ENCODE peak calls at places on chromosome 3, in five cellular contexts. One of them, this sample, is unnamed.

GRCh38 chr3:33467786-33468185 is 27.6 kb upstream of the UBP1 start:
- DNase-seq in H9: peak
- DNase-seq in mesenchymal stem cell: no peak
- DNase-seq in neuronal stem cell: no peak
- DNase-seq in H1: no peak
- DNase-seq in this sample: no peak

GRCh38 chr3:128222771-128223386 is 69.6 kb downstream of the EEFSEC start:
- DNase-seq in H1: no peak
- DNase-seq in mesenchymal stem cell: no peak
- DNase-seq in neuronal stem cell: no peak
- DNase-seq in H9: no peak
- DNase-seq in this sample: peak

GRCh38 chr3:182111967-182112366 is 400.2 kb downstream of the SOX2 start:
- DNase-seq in mesenchymal stem cell: no peak
- DNase-seq in H9: no peak
- DNase-seq in H1: no peak
- DNase-seq in neuronal stem cell: no peak
- DNase-seq in this sample: no peak

GRCh38 chr3:158451405-158452045 is 119.5 kb upstream of the MLF1 start:
- DNase-seq in mesenchymal stem cell: no peak
- DNase-seq in H1: no peak
- DNase-seq in neuronal stem cell: no peak
- DNase-seq in H9: no peak
- DNase-seq in this sample: no peak

GRCh38 chr3:99895706-99896441 is 78.2 kb downstream of the CMSS1 start:
- DNase-seq in neuronal stem cell: no peak
- DNase-seq in mesenchymal stem cell: peak
- DNase-seq in H9: no peak
- DNase-seq in H1: no peak
- DNase-seq in this sample: peak

GRCh38 chr3:183249006-183249718 is 3.9 kb upstream of the B3GNT5 start:
- DNase-seq in mesenchymal stem cell: no peak
- DNase-seq in neuronal stem cell: no peak
- DNase-seq in H1: no peak
- DNase-seq in H9: no peak
- DNase-seq in this sample: no peak

GRCh38 chr3:130905551-130905950 is 11.7 kb downstream of the ATP2C1 start:
- DNase-seq in neuronal stem cell: no peak
- DNase-seq in mesenchymal stem cell: peak
- DNase-seq in H9: no peak
- DNase-seq in H1: no peak
- DNase-seq in this sample: no peak

GRCh38 chr3:194404365-194405140 is 5.5 kb upstream of the GP5 start:
- DNase-seq in H1: no peak
- DNase-seq in H9: no peak
- DNase-seq in mesenchymal stem cell: peak
- DNase-seq in neuronal stem cell: no peak
- DNase-seq in this sample: no peak

GRCh38 chr3:53180305-53181023 is 19.5 kb downstream of the PRKCD start:
- DNase-seq in neuronal stem cell: no peak
- DNase-seq in H9: no peak
- DNase-seq in H1: no peak
- DNase-seq in mesenchymal stem cell: no peak
- DNase-seq in this sample: no peak

GRCh38 chr3:35596611-35597010 is 42.7 kb upstream of the ARPP21 start:
- DNase-seq in mesenchymal stem cell: no peak
- DNase-seq in H9: no peak
- DNase-seq in neuronal stem cell: peak
- DNase-seq in H1: no peak
- DNase-seq in this sample: no peak

GRCh38 chr3:45568848-45569247 is 25.7 kb upstream of the LIMD1 start:
- DNase-seq in neuronal stem cell: no peak
- DNase-seq in H1: no peak
- DNase-seq in H9: no peak
- DNase-seq in mesenchymal stem cell: no peak
- DNase-seq in this sample: no peak

GRCh38 chr3:42780892-42781700 is 8.0 kb upstream of the CCDC13 start:
- DNase-seq in mesenchymal stem cell: peak
- DNase-seq in neuronal stem cell: peak
- DNase-seq in H1: no peak
- DNase-seq in H9: no peak
- DNase-seq in this sample: peak
- H3K27ac ChIP-seq in mesenchymal stem cell: peak
- H3K27ac ChIP-seq in neuronal stem cell: no peak
- H3K27ac ChIP-seq in H1: no peak
- H3K27ac ChIP-seq in H9: no peak
- H3K27ac ChIP-seq in this sample: no peak

DNA sequence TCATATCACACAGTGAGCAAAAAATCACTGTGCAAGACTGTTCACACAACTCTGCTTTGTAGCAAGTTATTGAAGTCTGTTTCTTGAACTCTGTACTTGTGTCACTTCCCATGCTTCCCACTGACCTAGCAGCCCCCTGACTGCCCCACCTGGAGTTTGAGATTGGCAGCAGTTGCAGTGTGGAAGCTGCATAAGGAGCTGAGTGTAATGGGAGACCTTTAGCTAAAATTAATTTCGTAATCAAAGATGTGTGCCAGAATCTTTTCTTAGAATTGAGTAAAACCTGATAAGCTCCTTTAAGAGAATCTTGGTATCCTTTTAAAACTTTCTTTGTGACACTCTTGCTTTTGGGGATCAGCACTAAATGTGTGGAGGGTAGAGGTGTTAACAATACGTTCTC is 42.8 kb downstream of the NKIRAS1 start:
- DNase-seq in mesenchymal stem cell: no peak
- DNase-seq in neuronal stem cell: no peak
- DNase-seq in H9: no peak
- DNase-seq in H1: no peak
- DNase-seq in this sample: no peak
- H3K14ac ChIP-seq in mesenchymal stem cell: no peak
- H3K14ac ChIP-seq in neuronal stem cell: no peak
- H3K14ac ChIP-seq in H9: no peak
- H3K14ac ChIP-seq in H1: no peak
- H3K14ac ChIP-seq in this sample: no peak

DNA sequence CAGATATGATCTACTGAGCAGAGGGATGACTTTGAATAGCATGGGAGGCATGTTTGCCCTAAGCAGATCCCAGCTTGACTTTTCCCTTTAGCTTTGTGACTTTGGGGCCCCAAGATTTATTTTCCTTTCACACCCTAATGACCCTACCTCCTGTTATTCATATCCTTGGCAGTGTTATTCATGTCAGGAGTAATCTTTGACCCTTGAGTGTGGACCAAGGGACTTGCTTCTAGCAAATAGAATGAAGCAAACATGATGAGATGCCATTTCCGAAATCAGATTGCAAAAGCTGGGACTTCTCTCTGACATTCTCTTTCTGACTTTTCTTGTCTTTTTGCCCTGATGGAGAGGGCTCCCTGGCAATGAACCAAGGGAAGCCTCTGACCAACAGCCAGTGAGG is 415.4 kb upstream of the PROK2 start:
- DNase-seq in H9: no peak
- DNase-seq in mesenchymal stem cell: no peak
- DNase-seq in neuronal stem cell: no peak
- DNase-seq in H1: no peak
- DNase-seq in this sample: no peak
- H2BK12ac ChIP-seq in H9: no peak
- H2BK12ac ChIP-seq in mesenchymal stem cell: no peak
- H2BK12ac ChIP-seq in neuronal stem cell: no peak
- H2BK12ac ChIP-seq in H1: no peak
- H2BK12ac ChIP-seq in this sample: no peak

GRCh38 chr3:177419904-177420601 is 222.8 kb upstream of the TBL1XR1 start:
- DNase-seq in H9: no peak
- DNase-seq in mesenchymal stem cell: peak
- DNase-seq in neuronal stem cell: no peak
- DNase-seq in H1: no peak
- DNase-seq in this sample: no peak
- H3K27ac ChIP-seq in H9: no peak
- H3K27ac ChIP-seq in mesenchymal stem cell: no peak
- H3K27ac ChIP-seq in neuronal stem cell: no peak
- H3K27ac ChIP-seq in H1: no peak
- H3K27ac ChIP-seq in this sample: no peak

DNA sequence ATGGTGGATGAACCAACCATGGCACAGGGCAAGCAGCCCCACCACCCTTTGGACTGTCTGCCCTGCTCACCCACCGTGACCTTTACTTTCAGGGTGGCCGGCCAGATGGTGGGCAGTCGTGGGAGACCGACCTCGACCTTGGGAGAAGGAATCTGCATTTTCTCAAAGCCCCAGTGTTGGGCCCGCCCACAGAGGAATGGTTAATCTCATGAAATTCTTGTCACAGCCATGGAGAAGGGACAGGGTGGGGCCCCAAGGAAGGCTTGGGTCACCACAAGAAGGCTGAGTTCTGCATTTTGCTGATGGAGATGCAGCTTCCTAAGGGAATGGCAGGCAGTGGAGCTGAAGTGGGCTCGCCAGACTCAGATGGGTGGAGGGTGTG is 2.9 kb downstream of the PLXND1 start:
- DNase-seq in H9: no peak
- DNase-seq in H1: no peak
- DNase-seq in mesenchymal stem cell: no peak
- DNase-seq in neuronal stem cell: no peak
- DNase-seq in this sample: no peak
- H3K14ac ChIP-seq in H9: no peak
- H3K14ac ChIP-seq in H1: no peak
- H3K14ac ChIP-seq in mesenchymal stem cell: peak
- H3K14ac ChIP-seq in neuronal stem cell: peak
- H3K14ac ChIP-seq in this sample: peak

GRCh38 chr3:143812411-143812968 is 35.8 kb downstream of the SLC9A9 start:
- DNase-seq in neuronal stem cell: no peak
- DNase-seq in H1: no peak
- DNase-seq in mesenchymal stem cell: peak
- DNase-seq in H9: no peak
- DNase-seq in this sample: no peak

GRCh38 chr3:143810866-143811265 is 37.4 kb downstream of the SLC9A9 start:
- DNase-seq in mesenchymal stem cell: no peak
- DNase-seq in neuronal stem cell: no peak
- DNase-seq in H9: no peak
- DNase-seq in H1: no peak
- DNase-seq in this sample: no peak

GRCh38 chr3:143808999-143809700 is 39.1 kb downstream of the SLC9A9 start:
- DNase-seq in H1: no peak
- DNase-seq in neuronal stem cell: no peak
- DNase-seq in H9: no peak
- DNase-seq in mesenchymal stem cell: no peak
- DNase-seq in this sample: no peak

GRCh38 chr3:143814358-143814968 is 33.8 kb downstream of the SLC9A9 start:
- DNase-seq in mesenchymal stem cell: no peak
- DNase-seq in H1: no peak
- DNase-seq in neuronal stem cell: no peak
- DNase-seq in H9: no peak
- DNase-seq in this sample: no peak

DNA sequence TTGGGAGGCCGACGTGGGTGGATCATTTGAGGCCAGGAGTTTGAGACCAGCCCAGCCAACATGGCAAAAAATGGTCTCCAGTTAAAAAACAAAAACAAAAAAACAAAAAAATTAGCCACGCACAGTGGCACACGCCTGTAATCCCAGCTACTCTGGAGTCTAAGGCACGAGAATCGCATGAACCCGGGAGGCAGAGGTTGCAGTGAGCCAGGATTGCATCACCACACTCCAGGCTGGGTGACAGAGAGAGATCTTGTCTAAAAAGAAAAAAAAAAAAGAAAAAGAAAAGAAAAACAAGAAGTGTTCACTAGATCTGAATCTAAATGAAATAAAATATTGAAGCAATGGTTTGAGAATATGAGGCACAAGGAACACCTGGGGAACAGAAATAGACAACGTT is 36.7 kb downstream of the SLC9A9 start:
- DNase-seq in neuronal stem cell: no peak
- DNase-seq in H1: no peak
- DNase-seq in H9: no peak
- DNase-seq in mesenchymal stem cell: no peak
- DNase-seq in this sample: no peak
- H2BK12ac ChIP-seq in neuronal stem cell: no peak
- H2BK12ac ChIP-seq in H1: peak
- H2BK12ac ChIP-seq in H9: no peak
- H2BK12ac ChIP-seq in mesenchymal stem cell: no peak
- H2BK12ac ChIP-seq in this sample: no peak

DNA sequence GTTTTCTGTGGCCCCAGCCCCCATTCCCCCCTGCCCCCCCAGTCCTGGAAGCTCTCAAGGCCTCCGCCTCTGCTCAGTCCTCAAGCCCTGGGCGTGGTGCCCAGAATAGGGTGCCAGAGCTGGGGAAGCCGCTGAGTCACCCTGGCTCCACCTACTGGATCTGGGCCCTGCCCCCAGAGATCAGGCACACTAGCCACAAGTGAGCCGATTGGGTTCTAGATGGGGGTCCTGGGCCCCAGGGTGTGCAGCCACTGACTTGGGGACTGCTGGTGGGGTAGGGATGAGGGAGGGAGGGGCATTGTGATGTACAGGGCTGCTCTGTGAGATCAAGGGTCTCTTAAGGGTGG is 5.7 kb downstream of the EIF4G1 start:
- DNase-seq in H9: no peak
- DNase-seq in H1: no peak
- DNase-seq in neuronal stem cell: no peak
- DNase-seq in mesenchymal stem cell: peak
- DNase-seq in this sample: no peak
- H3K27ac ChIP-seq in H9: no peak
- H3K27ac ChIP-seq in H1: no peak
- H3K27ac ChIP-seq in neuronal stem cell: no peak
- H3K27ac ChIP-seq in mesenchymal stem cell: peak
- H3K27ac ChIP-seq in this sample: no peak

This sample was measured in trophoblast cell.